ENCODE peak calls at places on chromosome 12, in nine cellular contexts. One of them, this sample, is unnamed.

GRCh38 chr12:57221169-57221917 is 4.7 kb downstream of the NXPH4 start:
- DNase-seq in mucosa of descending colon: no peak
- DNase-seq in NCI-H460: no peak
- DNase-seq in stimulated activated CD4-positive, alpha-beta T cell treated with anti-CD3 and anti-CD28 coated beads, Interleukin-15, amount 100 ng/mL, for 24 hours: peak
- DNase-seq in adrenal gland: no peak
- DNase-seq in GM12865: no peak
- DNase-seq in activated naive CD8-positive, alpha-beta T cell treated with anti-CD3 and anti-CD28 coated beads, Interleukin-2, amount 50 U/mL, for 16 hours: no peak
- DNase-seq in fibroblast of pulmonary artery: no peak
- DNase-seq in naive thymus-derived CD4-positive, alpha-beta T cell: no peak
- DNase-seq in this sample: no peak

GRCh38 chr12:40622246-40622838 is 69.9 kb upstream of the CNTN1 start:
- DNase-seq in mucosa of descending colon: peak
- DNase-seq in NCI-H460: peak
- DNase-seq in stimulated activated CD4-positive, alpha-beta T cell treated with anti-CD3 and anti-CD28 coated beads, Interleukin-15, amount 100 ng/mL, for 24 hours: peak
- DNase-seq in adrenal gland: peak
- DNase-seq in GM12865: peak
- DNase-seq in activated naive CD8-positive, alpha-beta T cell treated with anti-CD3 and anti-CD28 coated beads, Interleukin-2, amount 50 U/mL, for 16 hours: no peak
- DNase-seq in fibroblast of pulmonary artery: peak
- DNase-seq in naive thymus-derived CD4-positive, alpha-beta T cell: no peak
- DNase-seq in this sample: peak

GRCh38 chr12:31965090-31965489 is 5.9 kb downstream of the RESF1 start:
- DNase-seq in mucosa of descending colon: no peak
- DNase-seq in NCI-H460: no peak
- DNase-seq in stimulated activated CD4-positive, alpha-beta T cell treated with anti-CD3 and anti-CD28 coated beads, Interleukin-15, amount 100 ng/mL, for 24 hours: peak
- DNase-seq in adrenal gland: no peak
- DNase-seq in GM12865: no peak
- DNase-seq in activated naive CD8-positive, alpha-beta T cell treated with anti-CD3 and anti-CD28 coated beads, Interleukin-2, amount 50 U/mL, for 16 hours: peak
- DNase-seq in fibroblast of pulmonary artery: no peak
- DNase-seq in naive thymus-derived CD4-positive, alpha-beta T cell: peak
- DNase-seq in this sample: no peak

GRCh38 chr12:70317781-70318180 is 48.3 kb upstream of the KCNMB4 start:
- DNase-seq in mucosa of descending colon: no peak
- DNase-seq in NCI-H460: no peak
- DNase-seq in stimulated activated CD4-positive, alpha-beta T cell treated with anti-CD3 and anti-CD28 coated beads, Interleukin-15, amount 100 ng/mL, for 24 hours: no peak
- DNase-seq in adrenal gland: no peak
- DNase-seq in GM12865: peak
- DNase-seq in activated naive CD8-positive, alpha-beta T cell treated with anti-CD3 and anti-CD28 coated beads, Interleukin-2, amount 50 U/mL, for 16 hours: no peak
- DNase-seq in fibroblast of pulmonary artery: no peak
- DNase-seq in naive thymus-derived CD4-positive, alpha-beta T cell: no peak
- DNase-seq in this sample: no peak

GRCh38 chr12:126582231-126582630 is 1517.0 kb downstream of the AACS start:
- DNase-seq in mucosa of descending colon: no peak
- DNase-seq in NCI-H460: no peak
- DNase-seq in stimulated activated CD4-positive, alpha-beta T cell treated with anti-CD3 and anti-CD28 coated beads, Interleukin-15, amount 100 ng/mL, for 24 hours: no peak
- DNase-seq in adrenal gland: no peak
- DNase-seq in GM12865: no peak
- DNase-seq in activated naive CD8-positive, alpha-beta T cell treated with anti-CD3 and anti-CD28 coated beads, Interleukin-2, amount 50 U/mL, for 16 hours: no peak
- DNase-seq in fibroblast of pulmonary artery: peak
- DNase-seq in naive thymus-derived CD4-positive, alpha-beta T cell: no peak
- DNase-seq in this sample: no peak

GRCh38 chr12:122961551-122962329 is 4.5 kb downstream of the ABCB9 start:
- DNase-seq in mucosa of descending colon: no peak
- DNase-seq in NCI-H460: no peak
- DNase-seq in stimulated activated CD4-positive, alpha-beta T cell treated with anti-CD3 and anti-CD28 coated beads, Interleukin-15, amount 100 ng/mL, for 24 hours: no peak
- DNase-seq in adrenal gland: no peak
- DNase-seq in GM12865: no peak
- DNase-seq in activated naive CD8-positive, alpha-beta T cell treated with anti-CD3 and anti-CD28 coated beads, Interleukin-2, amount 50 U/mL, for 16 hours: no peak
- DNase-seq in fibroblast of pulmonary artery: no peak
- DNase-seq in naive thymus-derived CD4-positive, alpha-beta T cell: no peak
- DNase-seq in this sample: no peak

GRCh38 chr12:71664411-71665108 is 459 bp downstream of the THAP2 start:
- DNase-seq in mucosa of descending colon: no peak
- DNase-seq in NCI-H460: no peak
- DNase-seq in stimulated activated CD4-positive, alpha-beta T cell treated with anti-CD3 and anti-CD28 coated beads, Interleukin-15, amount 100 ng/mL, for 24 hours: no peak
- DNase-seq in adrenal gland: no peak
- DNase-seq in GM12865: no peak
- DNase-seq in activated naive CD8-positive, alpha-beta T cell treated with anti-CD3 and anti-CD28 coated beads, Interleukin-2, amount 50 U/mL, for 16 hours: no peak
- DNase-seq in fibroblast of pulmonary artery: peak
- DNase-seq in naive thymus-derived CD4-positive, alpha-beta T cell: no peak
- DNase-seq in this sample: no peak

GRCh38 chr12:62700091-62700490 is 233.5 kb downstream of the MON2 start:
- DNase-seq in mucosa of descending colon: no peak
- DNase-seq in NCI-H460: no peak
- DNase-seq in stimulated activated CD4-positive, alpha-beta T cell treated with anti-CD3 and anti-CD28 coated beads, Interleukin-15, amount 100 ng/mL, for 24 hours: no peak
- DNase-seq in adrenal gland: no peak
- DNase-seq in GM12865: no peak
- DNase-seq in activated naive CD8-positive, alpha-beta T cell treated with anti-CD3 and anti-CD28 coated beads, Interleukin-2, amount 50 U/mL, for 16 hours: no peak
- DNase-seq in fibroblast of pulmonary artery: peak
- DNase-seq in naive thymus-derived CD4-positive, alpha-beta T cell: no peak
- DNase-seq in this sample: no peak

GRCh38 chr12:106239951-106240335 is 7.9 kb downstream of the CKAP4 start:
- DNase-seq in mucosa of descending colon: no peak
- DNase-seq in NCI-H460: no peak
- DNase-seq in stimulated activated CD4-positive, alpha-beta T cell treated with anti-CD3 and anti-CD28 coated beads, Interleukin-15, amount 100 ng/mL, for 24 hours: no peak
- DNase-seq in adrenal gland: no peak
- DNase-seq in GM12865: no peak
- DNase-seq in activated naive CD8-positive, alpha-beta T cell treated with anti-CD3 and anti-CD28 coated beads, Interleukin-2, amount 50 U/mL, for 16 hours: no peak
- DNase-seq in fibroblast of pulmonary artery: no peak
- DNase-seq in naive thymus-derived CD4-positive, alpha-beta T cell: no peak
- DNase-seq in this sample: no peak

GRCh38 chr12:2356601-2357125 is 303.9 kb downstream of the CACNA1C start:
- DNase-seq in mucosa of descending colon: no peak
- DNase-seq in NCI-H460: no peak
- DNase-seq in stimulated activated CD4-positive, alpha-beta T cell treated with anti-CD3 and anti-CD28 coated beads, Interleukin-15, amount 100 ng/mL, for 24 hours: no peak
- DNase-seq in adrenal gland: no peak
- DNase-seq in GM12865: no peak
- DNase-seq in activated naive CD8-positive, alpha-beta T cell treated with anti-CD3 and anti-CD28 coated beads, Interleukin-2, amount 50 U/mL, for 16 hours: no peak
- DNase-seq in fibroblast of pulmonary artery: no peak
- DNase-seq in naive thymus-derived CD4-positive, alpha-beta T cell: no peak
- DNase-seq in this sample: no peak

GRCh38 chr12:55818140-55818728 is 393 bp downstream of the ORMDL2 start:
- DNase-seq in mucosa of descending colon: no peak
- DNase-seq in NCI-H460: no peak
- DNase-seq in stimulated activated CD4-positive, alpha-beta T cell treated with anti-CD3 and anti-CD28 coated beads, Interleukin-15, amount 100 ng/mL, for 24 hours: no peak
- DNase-seq in adrenal gland: no peak
- DNase-seq in GM12865: no peak
- DNase-seq in activated naive CD8-positive, alpha-beta T cell treated with anti-CD3 and anti-CD28 coated beads, Interleukin-2, amount 50 U/mL, for 16 hours: no peak
- DNase-seq in fibroblast of pulmonary artery: no peak
- DNase-seq in naive thymus-derived CD4-positive, alpha-beta T cell: no peak
- DNase-seq in this sample: no peak

GRCh38 chr12:56020437-56021189 is at the start of gene IKZF4:
- DNase-seq in mucosa of descending colon: no peak
- DNase-seq in NCI-H460: no peak
- DNase-seq in stimulated activated CD4-positive, alpha-beta T cell treated with anti-CD3 and anti-CD28 coated beads, Interleukin-15, amount 100 ng/mL, for 24 hours: peak
- DNase-seq in adrenal gland: peak
- DNase-seq in GM12865: no peak
- DNase-seq in activated naive CD8-positive, alpha-beta T cell treated with anti-CD3 and anti-CD28 coated beads, Interleukin-2, amount 50 U/mL, for 16 hours: no peak
- DNase-seq in fibroblast of pulmonary artery: peak
- DNase-seq in naive thymus-derived CD4-positive, alpha-beta T cell: no peak
- DNase-seq in this sample: peak

GRCh38 chr12:93442411-93443340 is 929 bp upstream of the UBE2N start:
- DNase-seq in mucosa of descending colon: no peak
- DNase-seq in NCI-H460: no peak
- DNase-seq in stimulated activated CD4-positive, alpha-beta T cell treated with anti-CD3 and anti-CD28 coated beads, Interleukin-15, amount 100 ng/mL, for 24 hours: no peak
- DNase-seq in adrenal gland: no peak
- DNase-seq in GM12865: no peak
- DNase-seq in activated naive CD8-positive, alpha-beta T cell treated with anti-CD3 and anti-CD28 coated beads, Interleukin-2, amount 50 U/mL, for 16 hours: no peak
- DNase-seq in fibroblast of pulmonary artery: no peak
- DNase-seq in naive thymus-derived CD4-positive, alpha-beta T cell: no peak
- DNase-seq in this sample: no peak

GRCh38 chr12:57389033-57389432 is 41.8 kb downstream of the R3HDM2 start:
- DNase-seq in mucosa of descending colon: no peak
- DNase-seq in NCI-H460: peak
- DNase-seq in stimulated activated CD4-positive, alpha-beta T cell treated with anti-CD3 and anti-CD28 coated beads, Interleukin-15, amount 100 ng/mL, for 24 hours: no peak
- DNase-seq in adrenal gland: no peak
- DNase-seq in GM12865: no peak
- DNase-seq in activated naive CD8-positive, alpha-beta T cell treated with anti-CD3 and anti-CD28 coated beads, Interleukin-2, amount 50 U/mL, for 16 hours: no peak
- DNase-seq in fibroblast of pulmonary artery: peak
- DNase-seq in naive thymus-derived CD4-positive, alpha-beta T cell: no peak
- DNase-seq in this sample: no peak

GRCh38 chr12:60123443-60124000 is 527.7 kb downstream of the SLC16A7 start:
- DNase-seq in mucosa of descending colon: no peak
- DNase-seq in NCI-H460: peak
- DNase-seq in stimulated activated CD4-positive, alpha-beta T cell treated with anti-CD3 and anti-CD28 coated beads, Interleukin-15, amount 100 ng/mL, for 24 hours: no peak
- DNase-seq in adrenal gland: no peak
- DNase-seq in GM12865: no peak
- DNase-seq in activated naive CD8-positive, alpha-beta T cell treated with anti-CD3 and anti-CD28 coated beads, Interleukin-2, amount 50 U/mL, for 16 hours: no peak
- DNase-seq in fibroblast of pulmonary artery: no peak
- DNase-seq in naive thymus-derived CD4-positive, alpha-beta T cell: no peak
- DNase-seq in this sample: no peak

GRCh38 chr12:110537605-110538409 is 35.7 kb downstream of the RAD9B start:
- DNase-seq in mucosa of descending colon: peak
- DNase-seq in NCI-H460: no peak
- DNase-seq in stimulated activated CD4-positive, alpha-beta T cell treated with anti-CD3 and anti-CD28 coated beads, Interleukin-15, amount 100 ng/mL, for 24 hours: no peak
- DNase-seq in adrenal gland: peak
- DNase-seq in GM12865: no peak
- DNase-seq in activated naive CD8-positive, alpha-beta T cell treated with anti-CD3 and anti-CD28 coated beads, Interleukin-2, amount 50 U/mL, for 16 hours: no peak
- DNase-seq in fibroblast of pulmonary artery: no peak
- DNase-seq in naive thymus-derived CD4-positive, alpha-beta T cell: no peak
- DNase-seq in this sample: peak

GRCh38 chr12:7588703-7589329 is 76.9 kb downstream of the APOBEC1 start:
- DNase-seq in mucosa of descending colon: no peak
- DNase-seq in NCI-H460: peak
- DNase-seq in stimulated activated CD4-positive, alpha-beta T cell treated with anti-CD3 and anti-CD28 coated beads, Interleukin-15, amount 100 ng/mL, for 24 hours: peak
- DNase-seq in adrenal gland: peak
- DNase-seq in GM12865: peak
- DNase-seq in activated naive CD8-positive, alpha-beta T cell treated with anti-CD3 and anti-CD28 coated beads, Interleukin-2, amount 50 U/mL, for 16 hours: no peak
- DNase-seq in fibroblast of pulmonary artery: peak
- DNase-seq in naive thymus-derived CD4-positive, alpha-beta T cell: peak
- DNase-seq in this sample: peak

GRCh38 chr12:103441437-103442186 is 54.2 kb downstream of the C12orf42 start:
- DNase-seq in mucosa of descending colon: no peak
- DNase-seq in NCI-H460: no peak
- DNase-seq in stimulated activated CD4-positive, alpha-beta T cell treated with anti-CD3 and anti-CD28 coated beads, Interleukin-15, amount 100 ng/mL, for 24 hours: peak
- DNase-seq in adrenal gland: no peak
- DNase-seq in GM12865: peak
- DNase-seq in activated naive CD8-positive, alpha-beta T cell treated with anti-CD3 and anti-CD28 coated beads, Interleukin-2, amount 50 U/mL, for 16 hours: no peak
- DNase-seq in fibroblast of pulmonary artery: no peak
- DNase-seq in naive thymus-derived CD4-positive, alpha-beta T cell: peak
- DNase-seq in this sample: no peak

GRCh38 chr12:95059984-95060383 is 13.4 kb downstream of the NR2C1 start:
- DNase-seq in mucosa of descending colon: no peak
- DNase-seq in NCI-H460: no peak
- DNase-seq in stimulated activated CD4-positive, alpha-beta T cell treated with anti-CD3 and anti-CD28 coated beads, Interleukin-15, amount 100 ng/mL, for 24 hours: no peak
- DNase-seq in adrenal gland: no peak
- DNase-seq in GM12865: no peak
- DNase-seq in activated naive CD8-positive, alpha-beta T cell treated with anti-CD3 and anti-CD28 coated beads, Interleukin-2, amount 50 U/mL, for 16 hours: no peak
- DNase-seq in fibroblast of pulmonary artery: no peak
- DNase-seq in naive thymus-derived CD4-positive, alpha-beta T cell: no peak
- DNase-seq in this sample: no peak

GRCh38 chr12:19850341-19851065 is 411.2 kb downstream of the AEBP2 start:
- DNase-seq in mucosa of descending colon: no peak
- DNase-seq in NCI-H460: no peak
- DNase-seq in stimulated activated CD4-positive, alpha-beta T cell treated with anti-CD3 and anti-CD28 coated beads, Interleukin-15, amount 100 ng/mL, for 24 hours: no peak
- DNase-seq in adrenal gland: no peak
- DNase-seq in GM12865: peak
- DNase-seq in activated naive CD8-positive, alpha-beta T cell treated with anti-CD3 and anti-CD28 coated beads, Interleukin-2, amount 50 U/mL, for 16 hours: no peak
- DNase-seq in fibroblast of pulmonary artery: peak
- DNase-seq in naive thymus-derived CD4-positive, alpha-beta T cell: no peak
- DNase-seq in this sample: no peak

GRCh38 chr12:9404469-9405260 is 196.5 kb upstream of the PZP start:
- DNase-seq in mucosa of descending colon: no peak
- DNase-seq in NCI-H460: no peak
- DNase-seq in stimulated activated CD4-positive, alpha-beta T cell treated with anti-CD3 and anti-CD28 coated beads, Interleukin-15, amount 100 ng/mL, for 24 hours: no peak
- DNase-seq in adrenal gland: no peak
- DNase-seq in GM12865: peak
- DNase-seq in activated naive CD8-positive, alpha-beta T cell treated with anti-CD3 and anti-CD28 coated beads, Interleukin-2, amount 50 U/mL, for 16 hours: no peak
- DNase-seq in fibroblast of pulmonary artery: no peak
- DNase-seq in naive thymus-derived CD4-positive, alpha-beta T cell: no peak
- DNase-seq in this sample: peak

GRCh38 chr12:117139025-117139717 is 40.0 kb upstream of the TESC start:
- DNase-seq in mucosa of descending colon: no peak
- DNase-seq in NCI-H460: no peak
- DNase-seq in stimulated activated CD4-positive, alpha-beta T cell treated with anti-CD3 and anti-CD28 coated beads, Interleukin-15, amount 100 ng/mL, for 24 hours: no peak
- DNase-seq in adrenal gland: no peak
- DNase-seq in GM12865: no peak
- DNase-seq in activated naive CD8-positive, alpha-beta T cell treated with anti-CD3 and anti-CD28 coated beads, Interleukin-2, amount 50 U/mL, for 16 hours: no peak
- DNase-seq in fibroblast of pulmonary artery: no peak
- DNase-seq in naive thymus-derived CD4-positive, alpha-beta T cell: no peak
- DNase-seq in this sample: no peak

GRCh38 chr12:11723993-11724392 is 74.5 kb downstream of the ETV6 start:
- DNase-seq in mucosa of descending colon: no peak
- DNase-seq in NCI-H460: no peak
- DNase-seq in stimulated activated CD4-positive, alpha-beta T cell treated with anti-CD3 and anti-CD28 coated beads, Interleukin-15, amount 100 ng/mL, for 24 hours: no peak
- DNase-seq in adrenal gland: no peak
- DNase-seq in GM12865: no peak
- DNase-seq in activated naive CD8-positive, alpha-beta T cell treated with anti-CD3 and anti-CD28 coated beads, Interleukin-2, amount 50 U/mL, for 16 hours: no peak
- DNase-seq in fibroblast of pulmonary artery: no peak
- DNase-seq in naive thymus-derived CD4-positive, alpha-beta T cell: no peak
- DNase-seq in this sample: no peak

GRCh38 chr12:102095677-102096263 is 24.1 kb downstream of the NUP37 start:
- DNase-seq in mucosa of descending colon: no peak
- DNase-seq in NCI-H460: no peak
- DNase-seq in stimulated activated CD4-positive, alpha-beta T cell treated with anti-CD3 and anti-CD28 coated beads, Interleukin-15, amount 100 ng/mL, for 24 hours: no peak
- DNase-seq in adrenal gland: no peak
- DNase-seq in GM12865: peak
- DNase-seq in activated naive CD8-positive, alpha-beta T cell treated with anti-CD3 and anti-CD28 coated beads, Interleukin-2, amount 50 U/mL, for 16 hours: no peak
- DNase-seq in fibroblast of pulmonary artery: peak
- DNase-seq in naive thymus-derived CD4-positive, alpha-beta T cell: no peak
- DNase-seq in this sample: no peak

GRCh38 chr12:41552507-41553047 is 364.5 kb downstream of the PDZRN4 start:
- DNase-seq in mucosa of descending colon: no peak
- DNase-seq in NCI-H460: no peak
- DNase-seq in stimulated activated CD4-positive, alpha-beta T cell treated with anti-CD3 and anti-CD28 coated beads, Interleukin-15, amount 100 ng/mL, for 24 hours: no peak
- DNase-seq in adrenal gland: no peak
- DNase-seq in GM12865: no peak
- DNase-seq in activated naive CD8-positive, alpha-beta T cell treated with anti-CD3 and anti-CD28 coated beads, Interleukin-2, amount 50 U/mL, for 16 hours: no peak
- DNase-seq in fibroblast of pulmonary artery: no peak
- DNase-seq in naive thymus-derived CD4-positive, alpha-beta T cell: no peak
- DNase-seq in this sample: no peak

GRCh38 chr12:109932878-109933503 is 32.9 kb downstream of the TCHP start:
- DNase-seq in mucosa of descending colon: no peak
- DNase-seq in NCI-H460: no peak
- DNase-seq in stimulated activated CD4-positive, alpha-beta T cell treated with anti-CD3 and anti-CD28 coated beads, Interleukin-15, amount 100 ng/mL, for 24 hours: no peak
- DNase-seq in adrenal gland: peak
- DNase-seq in GM12865: no peak
- DNase-seq in activated naive CD8-positive, alpha-beta T cell treated with anti-CD3 and anti-CD28 coated beads, Interleukin-2, amount 50 U/mL, for 16 hours: no peak
- DNase-seq in fibroblast of pulmonary artery: no peak
- DNase-seq in naive thymus-derived CD4-positive, alpha-beta T cell: no peak
- DNase-seq in this sample: peak

GRCh38 chr12:123533672-123534643 is at the start of gene RILPL1:
- DNase-seq in mucosa of descending colon: peak
- DNase-seq in NCI-H460: peak
- DNase-seq in stimulated activated CD4-positive, alpha-beta T cell treated with anti-CD3 and anti-CD28 coated beads, Interleukin-15, amount 100 ng/mL, for 24 hours: peak
- DNase-seq in adrenal gland: peak
- DNase-seq in GM12865: peak
- DNase-seq in activated naive CD8-positive, alpha-beta T cell treated with anti-CD3 and anti-CD28 coated beads, Interleukin-2, amount 50 U/mL, for 16 hours: peak
- DNase-seq in fibroblast of pulmonary artery: peak
- DNase-seq in naive thymus-derived CD4-positive, alpha-beta T cell: peak
- DNase-seq in this sample: peak

GRCh38 chr12:49043856-49044258 is 16.7 kb downstream of the KMT2D start:
- DNase-seq in mucosa of descending colon: peak
- DNase-seq in NCI-H460: peak
- DNase-seq in stimulated activated CD4-positive, alpha-beta T cell treated with anti-CD3 and anti-CD28 coated beads, Interleukin-15, amount 100 ng/mL, for 24 hours: peak
- DNase-seq in adrenal gland: peak
- DNase-seq in GM12865: peak
- DNase-seq in activated naive CD8-positive, alpha-beta T cell treated with anti-CD3 and anti-CD28 coated beads, Interleukin-2, amount 50 U/mL, for 16 hours: peak
- DNase-seq in fibroblast of pulmonary artery: peak
- DNase-seq in naive thymus-derived CD4-positive, alpha-beta T cell: peak
- DNase-seq in this sample: peak

GRCh38 chr12:114976959-114977358 is 293.0 kb upstream of the TBX3 start:
- DNase-seq in mucosa of descending colon: no peak
- DNase-seq in NCI-H460: peak
- DNase-seq in stimulated activated CD4-positive, alpha-beta T cell treated with anti-CD3 and anti-CD28 coated beads, Interleukin-15, amount 100 ng/mL, for 24 hours: no peak
- DNase-seq in adrenal gland: no peak
- DNase-seq in GM12865: no peak
- DNase-seq in activated naive CD8-positive, alpha-beta T cell treated with anti-CD3 and anti-CD28 coated beads, Interleukin-2, amount 50 U/mL, for 16 hours: no peak
- DNase-seq in fibroblast of pulmonary artery: peak
- DNase-seq in naive thymus-derived CD4-positive, alpha-beta T cell: no peak
- DNase-seq in this sample: no peak

GRCh38 chr12:63994704-63995103 is 150.2 kb downstream of the SRGAP1 start:
- DNase-seq in mucosa of descending colon: no peak
- DNase-seq in NCI-H460: no peak
- DNase-seq in stimulated activated CD4-positive, alpha-beta T cell treated with anti-CD3 and anti-CD28 coated beads, Interleukin-15, amount 100 ng/mL, for 24 hours: no peak
- DNase-seq in adrenal gland: no peak
- DNase-seq in GM12865: no peak
- DNase-seq in activated naive CD8-positive, alpha-beta T cell treated with anti-CD3 and anti-CD28 coated beads, Interleukin-2, amount 50 U/mL, for 16 hours: no peak
- DNase-seq in fibroblast of pulmonary artery: no peak
- DNase-seq in naive thymus-derived CD4-positive, alpha-beta T cell: no peak
- DNase-seq in this sample: no peak

GRCh38 chr12:63353559-63353958 is 202.6 kb upstream of the AVPR1A start:
- DNase-seq in mucosa of descending colon: no peak
- DNase-seq in NCI-H460: no peak
- DNase-seq in stimulated activated CD4-positive, alpha-beta T cell treated with anti-CD3 and anti-CD28 coated beads, Interleukin-15, amount 100 ng/mL, for 24 hours: no peak
- DNase-seq in adrenal gland: no peak
- DNase-seq in GM12865: no peak
- DNase-seq in activated naive CD8-positive, alpha-beta T cell treated with anti-CD3 and anti-CD28 coated beads, Interleukin-2, amount 50 U/mL, for 16 hours: no peak
- DNase-seq in fibroblast of pulmonary artery: peak
- DNase-seq in naive thymus-derived CD4-positive, alpha-beta T cell: no peak
- DNase-seq in this sample: no peak